ENCODE peak calls at places on chromosomes 12 and 14, in five cellular contexts. S is effector memory CD8-positive, alpha-beta T cell; Q is iris pigment epithelial cell; Z is LoVo; D is left cardiac atrium. B is an unnamed sample.

GRCh38 chr14:34247605-34248004 is 214.4 kb downstream of the SPTSSA start:
- DNase-seq in S (no peak), Q (peak), Z (no peak), D (no peak), B (peak)

GRCh38 chr12:27972721-27973120 is at the start of gene PTHLH:
- DNase-seq in S (no peak), Q (no peak), Z (no peak), D (no peak), B (no peak)

GRCh38 chr12:46303039-46303666 is 34.3 kb upstream of the SLC38A1 start:
- DNase-seq in S (peak), Q (peak), Z (peak), D (no peak), B (peak)

GRCh38 chr14:90508536-90509254 is 111.9 kb downstream of the CALM1 start:
- DNase-seq in S (no peak), Q (no peak), Z (no peak), D (no peak), B (no peak)

GRCh38 chr12:27177716-27178115 is 66.4 kb upstream of the STK38L start:
- DNase-seq in S (no peak), Q (peak), Z (peak), D (no peak), B (peak)

GRCh38 chr12:79737875-79738718 is 47.3 kb upstream of the PAWR start:
- DNase-seq in S (no peak), Q (peak), Z (peak), D (no peak), B (peak)

GRCh38 chr12:55996715-55997534 is at the start of gene SUOX:
- DNase-seq in S (no peak), Q (peak), Z (peak), D (peak), B (peak)

GRCh38 chr14:22796087-22796707 is 19.0 kb downstream of the SLC7A7 start:
- DNase-seq in S (no peak), Q (no peak), Z (no peak), D (no peak), B (no peak)

GRCh38 chr14:100874051-100874410 is 29.5 kb downstream of the RTL1 start:
- DNase-seq in S (no peak), Q (no peak), Z (no peak), D (peak), B (no peak)

GRCh38 chr14:60720962-60721330 is 3.2 kb downstream of the SIX4 start:
- DNase-seq in S (no peak), Q (no peak), Z (no peak), D (no peak), B (no peak)

GRCh38 chr14:70073924-70074566 is 114.7 kb downstream of the SLC8A3 start:
- DNase-seq in S (no peak), Q (peak), Z (peak), D (peak), B (no peak)

GRCh38 chr14:35113308-35113950 is 8.4 kb downstream of the PPP2R3C start:
- DNase-seq in S (no peak), Q (no peak), Z (no peak), D (no peak), B (no peak)

GRCh38 chr14:99312106-99312505 is 40.1 kb upstream of the BCL11B start:
- DNase-seq in S (no peak), Q (no peak), Z (no peak), D (no peak), B (no peak)

GRCh38 chr12:121113057-121113456 is 19.6 kb upstream of the P2RX7 start:
- DNase-seq in S (no peak), Q (no peak), Z (no peak), D (no peak), B (no peak)